ENCODE peak calls at places on chromosomes 3 and 15, in seven cellular contexts. One of them, this sample, is unnamed.

GRCh38 chr3:169149349-169149890 is 514.1 kb downstream of the MECOM start:
- DNase-seq in sigmoid colon: peak; percentile 84
- DNase-seq in adrenal gland: peak; percentile 80
- DNase-seq in Peyer's patch: peak; percentile 89
- DNase-seq in CD4-positive, alpha-beta memory T cell: peak; percentile 52
- DNase-seq in hepatocyte: peak; percentile 94
- DNase-seq in substantia nigra: peak; percentile 69
- DNase-seq in this sample: peak; percentile 86

GRCh38 chr3:182973047-182973446 is 7.3 kb downstream of the DCUN1D1 start:
- DNase-seq in sigmoid colon: no peak
- DNase-seq in adrenal gland: no peak
- DNase-seq in Peyer's patch: no peak
- DNase-seq in CD4-positive, alpha-beta memory T cell: no peak
- DNase-seq in hepatocyte: no peak
- DNase-seq in substantia nigra: no peak
- DNase-seq in this sample: no peak

GRCh38 chr15:85581495-85581894 is 201.1 kb downstream of the AKAP13 start:
- DNase-seq in sigmoid colon: peak; percentile 81
- DNase-seq in adrenal gland: peak; percentile 41
- DNase-seq in Peyer's patch: peak; percentile 86
- DNase-seq in CD4-positive, alpha-beta memory T cell: peak; percentile 70
- DNase-seq in hepatocyte: no peak
- DNase-seq in substantia nigra: peak; percentile 25
- DNase-seq in this sample: peak; percentile 48

GRCh38 chr15:74832826-74833225 is 6.4 kb downstream of the CPLX3 start:
- DNase-seq in sigmoid colon: no peak
- DNase-seq in adrenal gland: no peak
- DNase-seq in Peyer's patch: no peak
- DNase-seq in CD4-positive, alpha-beta memory T cell: no peak
- DNase-seq in hepatocyte: no peak
- DNase-seq in substantia nigra: no peak
- DNase-seq in this sample: no peak

GRCh38 chr15:34362047-34362773 is 4.8 kb downstream of the LPCAT4 start:
- DNase-seq in sigmoid colon: no peak
- DNase-seq in adrenal gland: no peak
- DNase-seq in Peyer's patch: peak; percentile 87
- DNase-seq in CD4-positive, alpha-beta memory T cell: no peak
- DNase-seq in hepatocyte: no peak
- DNase-seq in substantia nigra: no peak
- DNase-seq in this sample: no peak

GRCh38 chr3:148882288-148882687 is 17.2 kb downstream of the CPA3 start:
- DNase-seq in sigmoid colon: no peak
- DNase-seq in adrenal gland: no peak
- DNase-seq in Peyer's patch: no peak
- DNase-seq in CD4-positive, alpha-beta memory T cell: no peak
- DNase-seq in hepatocyte: no peak
- DNase-seq in substantia nigra: no peak
- DNase-seq in this sample: no peak

GRCh38 chr3:48427630-48427962 is 2.3 kb downstream of the PLXNB1 start:
- DNase-seq in sigmoid colon: no peak
- DNase-seq in adrenal gland: no peak
- DNase-seq in Peyer's patch: no peak
- DNase-seq in CD4-positive, alpha-beta memory T cell: no peak
- DNase-seq in hepatocyte: no peak
- DNase-seq in substantia nigra: peak; percentile 64
- DNase-seq in this sample: no peak

GRCh38 chr15:88651293-88651692 is 12.5 kb downstream of the ISG20 start:
- DNase-seq in sigmoid colon: peak; percentile 32
- DNase-seq in adrenal gland: no peak
- DNase-seq in Peyer's patch: no peak
- DNase-seq in CD4-positive, alpha-beta memory T cell: no peak
- DNase-seq in hepatocyte: no peak
- DNase-seq in substantia nigra: no peak
- DNase-seq in this sample: no peak

GRCh38 chr3:63914312-63914711 is 2.1 kb upstream of the SCAANT1 start:
- DNase-seq in sigmoid colon: peak; percentile 81
- DNase-seq in adrenal gland: peak; percentile 47
- DNase-seq in Peyer's patch: no peak
- DNase-seq in CD4-positive, alpha-beta memory T cell: no peak
- DNase-seq in hepatocyte: no peak
- DNase-seq in substantia nigra: no peak
- DNase-seq in this sample: peak; percentile 62

GRCh38 chr3:152574461-152575079 is 260.4 kb upstream of the P2RY1 start:
- DNase-seq in sigmoid colon: no peak
- DNase-seq in adrenal gland: peak; percentile 48
- DNase-seq in Peyer's patch: peak; percentile 71
- DNase-seq in CD4-positive, alpha-beta memory T cell: no peak
- DNase-seq in hepatocyte: peak; percentile 61
- DNase-seq in substantia nigra: peak; percentile 63
- DNase-seq in this sample: no peak

GRCh38 chr15:99564221-99565030 is 1.4 kb upstream of the MEF2A start:
- DNase-seq in sigmoid colon: peak; percentile 75
- DNase-seq in adrenal gland: peak; percentile 64
- DNase-seq in Peyer's patch: peak; percentile 52
- DNase-seq in CD4-positive, alpha-beta memory T cell: peak; percentile 5
- DNase-seq in hepatocyte: peak; percentile 35
- DNase-seq in substantia nigra: peak; percentile 37
- DNase-seq in this sample: no peak

GRCh38 chr3:183822631-183823030 is 2.7 kb downstream of the MAP6D1 start:
- DNase-seq in sigmoid colon: no peak
- DNase-seq in adrenal gland: no peak
- DNase-seq in Peyer's patch: peak; percentile 34
- DNase-seq in CD4-positive, alpha-beta memory T cell: no peak
- DNase-seq in hepatocyte: no peak
- DNase-seq in substantia nigra: peak; percentile 77
- DNase-seq in this sample: no peak

GRCh38 chr15:25169318-25169717 is 214.5 kb downstream of the SNRPN start:
- DNase-seq in sigmoid colon: peak; percentile 42
- DNase-seq in adrenal gland: no peak
- DNase-seq in Peyer's patch: peak; percentile 40
- DNase-seq in CD4-positive, alpha-beta memory T cell: no peak
- DNase-seq in hepatocyte: peak; percentile 1
- DNase-seq in substantia nigra: no peak
- DNase-seq in this sample: peak; percentile 33

GRCh38 chr3:10653866-10654611 is 148.7 kb upstream of the ATP2B2 start:
- DNase-seq in sigmoid colon: no peak
- DNase-seq in adrenal gland: no peak
- DNase-seq in Peyer's patch: no peak
- DNase-seq in CD4-positive, alpha-beta memory T cell: no peak
- DNase-seq in hepatocyte: no peak
- DNase-seq in substantia nigra: no peak
- DNase-seq in this sample: no peak

GRCh38 chr3:74614133-74614967 is at the start of gene CNTN3:
- DNase-seq in sigmoid colon: peak; percentile 59
- DNase-seq in adrenal gland: no peak
- DNase-seq in Peyer's patch: no peak
- DNase-seq in CD4-positive, alpha-beta memory T cell: no peak
- DNase-seq in hepatocyte: peak; percentile 74
- DNase-seq in substantia nigra: no peak
- DNase-seq in this sample: peak; percentile 73

GRCh38 chr3:42351221-42351620 is 59.2 kb downstream of the LYZL4 start:
- DNase-seq in sigmoid colon: no peak
- DNase-seq in adrenal gland: no peak
- DNase-seq in Peyer's patch: no peak
- DNase-seq in CD4-positive, alpha-beta memory T cell: no peak
- DNase-seq in hepatocyte: no peak
- DNase-seq in substantia nigra: no peak
- DNase-seq in this sample: no peak

GRCh38 chr15:42274693-42274971 is 1.4 kb upstream of the TMEM87A start:
- DNase-seq in sigmoid colon: peak; percentile 66
- DNase-seq in adrenal gland: peak; percentile 14
- DNase-seq in Peyer's patch: peak; percentile 48
- DNase-seq in CD4-positive, alpha-beta memory T cell: no peak
- DNase-seq in hepatocyte: no peak
- DNase-seq in substantia nigra: no peak
- DNase-seq in this sample: no peak

GRCh38 chr3:117997201-117998049 is 1037.2 kb downstream of the IGSF11 start:
- DNase-seq in sigmoid colon: peak; percentile 90
- DNase-seq in adrenal gland: peak; percentile 81
- DNase-seq in Peyer's patch: peak; percentile 81
- DNase-seq in CD4-positive, alpha-beta memory T cell: no peak
- DNase-seq in hepatocyte: peak; percentile 90
- DNase-seq in substantia nigra: peak; percentile 81
- DNase-seq in this sample: peak; percentile 65

GRCh38 chr3:163547045-163547692 is 1531.1 kb downstream of the SI start:
- DNase-seq in sigmoid colon: no peak
- DNase-seq in adrenal gland: no peak
- DNase-seq in Peyer's patch: no peak
- DNase-seq in CD4-positive, alpha-beta memory T cell: no peak
- DNase-seq in hepatocyte: no peak
- DNase-seq in substantia nigra: no peak
- DNase-seq in this sample: no peak

GRCh38 chr3:163543558-163544189 is 1534.6 kb downstream of the SI start:
- DNase-seq in sigmoid colon: no peak
- DNase-seq in adrenal gland: no peak
- DNase-seq in Peyer's patch: no peak
- DNase-seq in CD4-positive, alpha-beta memory T cell: no peak
- DNase-seq in hepatocyte: no peak
- DNase-seq in substantia nigra: no peak
- DNase-seq in this sample: no peak

GRCh38 chr3:163541629-163542028 is 1536.7 kb downstream of the SI start:
- DNase-seq in sigmoid colon: no peak
- DNase-seq in adrenal gland: no peak
- DNase-seq in Peyer's patch: no peak
- DNase-seq in CD4-positive, alpha-beta memory T cell: no peak
- DNase-seq in hepatocyte: no peak
- DNase-seq in substantia nigra: no peak
- DNase-seq in this sample: no peak
- H3K27ac ChIP-seq in sigmoid colon: no peak overlapping the region
- H3K27ac ChIP-seq in adrenal gland: no peak overlapping the region
- H3K27ac ChIP-seq in Peyer's patch: no peak overlapping the region
- H3K27ac ChIP-seq in CD4-positive, alpha-beta memory T cell: no peak overlapping the region
- H3K27ac ChIP-seq in hepatocyte: no peak overlapping the region
- H3K27ac ChIP-seq in substantia nigra: no peak overlapping the region
- H3K27ac ChIP-seq in this sample: no peak overlapping the region

DNA sequence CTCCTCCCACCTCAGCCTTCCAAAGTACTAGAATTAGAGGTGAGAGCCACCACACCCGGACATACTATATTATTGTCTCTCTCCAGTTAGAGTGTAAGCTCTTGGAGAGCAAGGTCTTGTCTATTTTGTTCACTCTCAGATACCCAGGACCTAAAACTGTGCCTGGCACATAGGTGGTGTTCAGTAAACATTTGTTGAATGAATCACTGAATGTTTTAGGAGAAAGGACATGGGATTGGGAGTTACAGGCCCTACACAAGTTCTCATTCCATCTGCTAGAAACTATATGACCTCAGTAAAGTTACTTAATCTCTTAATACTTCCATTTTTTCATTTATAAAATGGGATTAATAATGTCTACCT is 1.5 kb upstream of the ATR start:
- DNase-seq in sigmoid colon: no peak
- DNase-seq in adrenal gland: no peak
- DNase-seq in Peyer's patch: no peak
- DNase-seq in CD4-positive, alpha-beta memory T cell: no peak
- DNase-seq in hepatocyte: no peak
- DNase-seq in substantia nigra: no peak
- DNase-seq in this sample: no peak
- H3K27ac ChIP-seq in sigmoid colon: no peak overlapping the region
- H3K27ac ChIP-seq in adrenal gland: no peak overlapping the region
- H3K27ac ChIP-seq in Peyer's patch: no peak overlapping the region
- H3K27ac ChIP-seq in CD4-positive, alpha-beta memory T cell: peak overlapping the region; percentile 94
- H3K27ac ChIP-seq in hepatocyte: peak overlapping the region; percentile 90
- H3K27ac ChIP-seq in substantia nigra: no peak overlapping the region
- H3K27ac ChIP-seq in this sample: no peak overlapping the region

DNA sequence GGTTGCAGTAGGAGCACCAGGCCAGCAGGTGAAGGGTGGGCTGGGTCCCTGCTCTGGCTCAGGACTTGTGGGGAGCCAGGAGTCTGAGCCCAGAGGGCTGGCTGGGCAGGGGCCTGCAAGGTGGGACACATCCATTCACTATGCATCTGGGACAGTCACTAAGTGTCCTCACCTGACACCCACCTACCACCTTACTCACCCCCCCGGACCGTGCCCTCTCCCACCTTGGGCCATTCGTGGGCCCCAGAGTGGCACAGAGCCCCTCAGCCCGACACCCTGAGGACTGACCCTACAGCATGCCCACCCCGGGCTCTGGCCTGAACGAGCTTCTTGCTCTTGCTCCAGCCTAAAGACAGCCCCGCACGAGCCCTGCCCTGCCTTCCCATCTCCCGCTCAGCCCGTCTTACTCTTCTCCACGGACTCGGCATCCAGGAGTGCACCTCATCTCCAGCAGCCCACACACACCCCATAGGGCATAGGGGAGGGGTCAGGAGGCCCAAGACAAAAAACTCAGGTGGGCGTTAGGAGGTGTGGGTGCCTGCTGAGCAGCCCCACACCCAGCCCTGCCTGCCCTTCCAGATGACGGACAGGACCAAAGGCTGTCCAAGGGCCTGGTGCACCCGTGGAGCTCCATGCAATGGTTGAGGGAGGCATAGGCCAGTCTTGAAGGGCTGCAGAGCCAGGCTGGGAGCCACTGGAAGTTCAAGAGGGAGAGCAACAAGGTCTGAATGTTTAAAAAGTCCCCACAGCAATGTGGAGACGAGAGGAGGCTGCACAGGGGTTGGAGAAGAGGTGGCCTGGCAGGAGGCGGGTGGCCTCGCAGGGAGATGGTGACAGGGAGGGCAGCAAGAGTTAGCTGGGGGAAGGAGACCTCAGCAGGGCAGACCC is 27.0 kb downstream of the PTH1R start:
- DNase-seq in sigmoid colon: peak; percentile 62
- DNase-seq in adrenal gland: peak; percentile 5
- DNase-seq in Peyer's patch: no peak
- DNase-seq in CD4-positive, alpha-beta memory T cell: no peak
- DNase-seq in hepatocyte: no peak
- DNase-seq in substantia nigra: no peak
- DNase-seq in this sample: peak; percentile 52
- H3K27ac ChIP-seq in sigmoid colon: no peak overlapping the region
- H3K27ac ChIP-seq in adrenal gland: no peak overlapping the region
- H3K27ac ChIP-seq in Peyer's patch: no peak overlapping the region
- H3K27ac ChIP-seq in CD4-positive, alpha-beta memory T cell: no peak overlapping the region
- H3K27ac ChIP-seq in hepatocyte: no peak overlapping the region
- H3K27ac ChIP-seq in substantia nigra: no peak overlapping the region
- H3K27ac ChIP-seq in this sample: no peak overlapping the region

GRCh38 chr3:128845119-128845518 is 34.3 kb upstream of the ACAD9 start:
- DNase-seq in sigmoid colon: no peak
- DNase-seq in adrenal gland: no peak
- DNase-seq in Peyer's patch: no peak
- DNase-seq in CD4-positive, alpha-beta memory T cell: no peak
- DNase-seq in hepatocyte: no peak
- DNase-seq in substantia nigra: peak; percentile 19
- DNase-seq in this sample: no peak

GRCh38 chr3:128845695-128846491 is 33.5 kb upstream of the ACAD9 start:
- DNase-seq in sigmoid colon: peak; percentile 90
- DNase-seq in adrenal gland: peak; percentile 92
- DNase-seq in Peyer's patch: peak; percentile 91
- DNase-seq in CD4-positive, alpha-beta memory T cell: peak; percentile 71
- DNase-seq in hepatocyte: peak; percentile 79
- DNase-seq in substantia nigra: peak; percentile 81
- DNase-seq in this sample: peak; percentile 95

GRCh38 chr3:128847631-128848370 is 31.6 kb upstream of the ACAD9 start:
- DNase-seq in sigmoid colon: no peak
- DNase-seq in adrenal gland: no peak
- DNase-seq in Peyer's patch: no peak
- DNase-seq in CD4-positive, alpha-beta memory T cell: no peak
- DNase-seq in hepatocyte: no peak
- DNase-seq in substantia nigra: no peak
- DNase-seq in this sample: no peak

GRCh38 chr3:128844502-128844901 is 34.9 kb upstream of the ACAD9 start:
- DNase-seq in sigmoid colon: no peak
- DNase-seq in adrenal gland: no peak
- DNase-seq in Peyer's patch: no peak
- DNase-seq in CD4-positive, alpha-beta memory T cell: no peak
- DNase-seq in hepatocyte: no peak
- DNase-seq in substantia nigra: peak; percentile 30
- DNase-seq in this sample: no peak

GRCh38 chr3:128846501-128846900 is 32.9 kb upstream of the ACAD9 start:
- DNase-seq in sigmoid colon: no peak
- DNase-seq in adrenal gland: no peak
- DNase-seq in Peyer's patch: no peak
- DNase-seq in CD4-positive, alpha-beta memory T cell: no peak
- DNase-seq in hepatocyte: no peak
- DNase-seq in substantia nigra: peak; percentile 44
- DNase-seq in this sample: no peak
- H3K27ac ChIP-seq in sigmoid colon: peak overlapping the region; percentile 65
- H3K27ac ChIP-seq in adrenal gland: no peak overlapping the region
- H3K27ac ChIP-seq in Peyer's patch: no peak overlapping the region
- H3K27ac ChIP-seq in CD4-positive, alpha-beta memory T cell: no peak overlapping the region
- H3K27ac ChIP-seq in hepatocyte: no peak overlapping the region
- H3K27ac ChIP-seq in substantia nigra: peak overlapping the region; percentile 80
- H3K27ac ChIP-seq in this sample: peak overlapping the region; percentile 10

This sample was measured in right lobe of liver.